ENCODE peak calls at places on chromosomes 2 and 18, in five cellular contexts. U is GM06990; B is keratinocyte; Z is CD8-positive, alpha-beta T cell; C is choroid plexus epithelial cell. S is an unnamed sample.
A peak's percentile ranks its signal among the peaks of the same experiment; 100 is the strongest.

GRCh38 chr2:117720765-117721164 is 93.7 kb upstream of the DDX18 start:
- DNase-seq in C (no peak), Z (no peak), B (no peak), U (no peak), S (no peak)

GRCh38 chr18:36075862-36076587 is 8.7 kb upstream of the RPRD1A start:
- DNase-seq in U (no peak), Z (no peak), C (peak; percentile 90), B (no peak), S (peak; percentile 45)

GRCh38 chr18:56953444-56953843 is 193.4 kb upstream of the BOD1L2 start:
- DNase-seq in U (no peak), Z (no peak), C (no peak), B (no peak), S (no peak)

GRCh38 chr2:170276926-170277571 is 99.1 kb downstream of the MYO3B start:
- DNase-seq in Z (no peak), U (no peak), B (no peak), C (no peak), S (no peak)

GRCh38 chr18:40357536-40357935 is 1597.5 kb upstream of the PIK3C3 start:
- DNase-seq in C (peak; percentile 23), Z (no peak), B (no peak), U (no peak), S (no peak)

GRCh38 chr2:95046371-95047112 is 21.0 kb downstream of the MAL start:
- DNase-seq in B (no peak), Z (no peak), U (no peak), C (no peak), S (no peak)

GRCh38 chr2:180472133-180472532 is 465.0 kb upstream of the CWC22 start:
- DNase-seq in Z (no peak), U (no peak), B (no peak), C (peak; percentile 22), S (peak; percentile 77)

GRCh38 chr2:120344991-120345975 is 653 bp upstream of the INHBB start:
- DNase-seq in B (no peak), Z (no peak), C (no peak), U (peak; percentile 35), S (no peak)

GRCh38 chr18:63817441-63818051 is 42.3 kb downstream of the SERPINB7 start:
- DNase-seq in Z (no peak), U (no peak), B (no peak), C (peak; percentile 56), S (peak; percentile 97)

GRCh38 chr2:231373184-231373583 is 22.3 kb upstream of the B3GNT7 start:
- DNase-seq in B (no peak), Z (no peak), C (no peak), U (no peak), S (no peak)

DNA sequence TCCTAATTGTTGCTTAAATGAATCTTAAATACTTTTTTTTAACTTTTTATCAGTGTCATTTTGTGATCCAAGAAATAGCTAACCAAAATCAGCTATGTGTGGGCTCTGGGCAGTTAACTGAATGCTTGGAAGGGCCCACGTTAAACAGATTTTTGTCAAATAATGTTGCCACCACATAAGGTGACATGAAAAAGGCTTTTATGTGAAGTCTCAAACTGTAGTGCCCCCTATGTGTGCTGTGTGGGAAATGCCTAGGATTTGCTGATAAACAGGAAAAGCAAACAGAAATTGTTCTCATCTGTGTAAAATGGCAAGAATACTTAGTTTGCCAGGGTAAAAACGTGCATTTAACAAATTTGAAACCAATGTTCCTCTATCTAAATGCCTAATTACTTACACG is 242.2 kb downstream of the ZNF516 start:
- DNase-seq in C (peak; percentile 16), Z (no peak), B (no peak), U (no peak), S (peak; percentile 29)
- TF ChIP-seq CTCF in C (peak; percentile 49), Z (no peak), B (peak; percentile 45), U (peak; percentile 42), S (peak; percentile 51)

DNA sequence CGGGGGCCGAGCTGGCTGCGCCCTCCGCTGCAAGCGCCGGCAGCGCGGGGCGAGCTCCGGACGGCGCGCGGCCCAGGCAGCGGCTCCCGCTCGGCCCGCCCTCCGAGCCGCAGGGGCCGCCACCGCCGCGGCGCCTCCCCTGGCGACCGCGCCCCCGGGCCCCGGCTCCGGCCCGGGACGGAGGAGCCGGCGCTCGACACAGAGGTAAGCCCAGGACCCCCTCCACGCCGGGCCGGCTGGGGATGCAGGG is 151 bp downstream of the SPATS2L start:
- DNase-seq in Z (no peak), U (no peak), C (no peak), B (no peak), S (no peak)
- H3K4me3 ChIP-seq in Z (peak overlapping the region; percentile 53), U (peak overlapping the region; percentile 80), C (peak overlapping the region; percentile 76), B (peak overlapping the region; percentile 74), S (peak overlapping the region; percentile 79)

DNA sequence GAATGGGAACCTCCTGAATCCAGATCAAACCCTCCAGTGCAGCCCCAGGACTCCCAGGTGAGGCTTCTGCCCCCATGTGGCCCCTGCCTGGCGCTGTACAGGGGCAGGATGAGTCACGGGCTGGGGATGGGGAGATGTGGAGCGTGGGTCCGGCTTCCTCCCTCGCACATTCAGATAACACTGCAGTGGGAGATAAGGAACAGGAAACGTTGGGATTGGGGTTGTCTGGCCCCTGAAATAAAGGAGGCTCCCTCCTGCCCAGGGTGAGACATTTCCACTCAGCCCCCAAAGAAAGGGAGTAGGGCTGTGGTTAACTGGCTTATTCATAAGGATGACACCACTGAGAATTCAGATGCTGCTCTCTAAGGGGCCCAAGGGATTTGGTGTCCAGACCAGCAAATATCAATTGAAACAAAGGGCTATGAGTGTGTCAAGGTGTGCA is 30.7 kb downstream of the IGFBP5 start:
- DNase-seq in C (peak; percentile 41), Z (no peak), B (no peak), U (no peak), S (no peak)
- TF ChIP-seq CTCF in C (peak; percentile 38), Z (no peak), B (peak; percentile 25), U (peak; percentile 22), S (peak; percentile 7)

GRCh38 chr18:78292602-78293001 is 687.0 kb upstream of the SALL3 start:
- DNase-seq in U (no peak), C (no peak), B (no peak), Z (no peak), S (no peak)

GRCh38 chr18:78296152-78296551 is 683.5 kb upstream of the SALL3 start:
- DNase-seq in Z (no peak), B (no peak), C (no peak), U (no peak), S (no peak)

GRCh38 chr18:78293940-78294401 is 685.6 kb upstream of the SALL3 start:
- DNase-seq in U (no peak), Z (no peak), B (no peak), C (no peak), S (no peak)

GRCh38 chr18:78295271-78295670 is 684.3 kb upstream of the SALL3 start:
- DNase-seq in C (no peak), Z (no peak), B (no peak), U (no peak), S (no peak)

DNA sequence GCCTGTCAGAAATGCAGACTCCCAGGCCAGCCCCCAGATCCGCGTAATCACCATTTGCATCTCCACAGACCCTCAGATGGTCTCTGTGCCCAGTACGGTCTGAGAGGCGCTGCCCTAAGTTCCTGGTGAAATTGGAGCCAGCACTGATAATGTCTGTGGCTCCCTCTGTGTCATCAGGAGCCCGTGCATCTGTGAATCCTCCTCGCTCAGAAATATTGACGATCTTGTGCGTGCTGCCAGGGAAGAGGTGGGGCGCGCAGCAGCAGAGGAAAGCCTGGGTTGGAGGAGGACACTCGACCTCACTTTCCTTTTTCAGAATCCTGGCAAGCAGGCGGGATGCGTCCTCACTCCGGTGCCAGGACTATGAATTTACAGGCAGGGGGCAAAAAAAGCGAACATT is 686.1 kb upstream of the SALL3 start:
- DNase-seq in C (no peak), B (no peak), U (no peak), Z (no peak), S (no peak)
- H3K4me3 ChIP-seq in C (no peak overlapping the region), B (no peak overlapping the region), U (no peak overlapping the region), Z (no peak overlapping the region), S (no peak overlapping the region)

GRCh38 chr18:5518179-5518770 is 25.5 kb downstream of the EPB41L3 start:
- DNase-seq in U (no peak), B (no peak), C (peak; percentile 88), Z (no peak), S (no peak)

GRCh38 chr18:5518899-5519371 is 24.9 kb downstream of the EPB41L3 start:
- DNase-seq in U (no peak), B (no peak), Z (no peak), C (peak; percentile 96), S (peak; percentile 80)

GRCh38 chr18:5521000-5521399 is 22.8 kb downstream of the EPB41L3 start:
- DNase-seq in B (no peak), C (no peak), U (no peak), Z (no peak), S (no peak)

GRCh38 chr18:5519448-5520362 is 24.1 kb downstream of the EPB41L3 start:
- DNase-seq in U (no peak), Z (no peak), B (no peak), C (peak; percentile 55), S (peak; percentile 73)

GRCh38 chr18:5520464-5520863 is 23.3 kb downstream of the EPB41L3 start:
- DNase-seq in B (no peak), Z (no peak), C (no peak), U (no peak), S (no peak)
- TF ChIP-seq CTCF in B (no peak), Z (no peak), C (no peak), U (no peak), S (no peak)

GRCh38 chr2:219631406-219631891 is 4.0 kb downstream of the SLC4A3 start:
- DNase-seq in B (no peak), Z (no peak), C (no peak), U (no peak), S (no peak)

GRCh38 chr2:219634171-219634940 is 6.9 kb downstream of the SLC4A3 start:
- DNase-seq in Z (no peak), C (no peak), U (no peak), B (no peak), S (no peak)

GRCh38 chr2:219633276-219634065 is 6.0 kb downstream of the SLC4A3 start:
- DNase-seq in B (no peak), C (no peak), U (no peak), Z (no peak), S (no peak)

GRCh38 chr2:219631925-219632757 is 4.7 kb downstream of the SLC4A3 start:
- DNase-seq in Z (no peak), U (no peak), C (no peak), B (no peak), S (no peak)

DNA sequence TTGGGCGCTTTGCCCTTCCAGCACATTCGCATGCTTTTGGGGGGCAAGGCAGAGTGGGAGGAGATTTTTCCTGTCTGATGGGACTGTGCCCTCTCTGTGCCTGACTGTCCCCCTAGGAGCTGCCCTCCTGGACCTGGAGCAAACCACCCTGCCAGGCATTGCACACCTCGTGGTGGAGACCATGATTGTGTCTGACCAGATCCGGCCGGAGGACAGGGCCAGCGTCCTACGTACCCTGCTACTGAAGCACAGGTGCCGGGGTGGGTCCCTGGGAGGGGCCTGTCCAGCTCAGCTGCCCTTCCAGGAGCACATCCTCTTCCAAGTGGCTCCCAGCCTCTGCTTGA is 5.3 kb downstream of the SLC4A3 start:
- DNase-seq in B (no peak), Z (no peak), C (no peak), U (no peak), S (no peak)
- H3K4me3 ChIP-seq in B (no peak overlapping the region), Z (no peak overlapping the region), C (no peak overlapping the region), U (no peak overlapping the region), S (no peak overlapping the region)

DNA sequence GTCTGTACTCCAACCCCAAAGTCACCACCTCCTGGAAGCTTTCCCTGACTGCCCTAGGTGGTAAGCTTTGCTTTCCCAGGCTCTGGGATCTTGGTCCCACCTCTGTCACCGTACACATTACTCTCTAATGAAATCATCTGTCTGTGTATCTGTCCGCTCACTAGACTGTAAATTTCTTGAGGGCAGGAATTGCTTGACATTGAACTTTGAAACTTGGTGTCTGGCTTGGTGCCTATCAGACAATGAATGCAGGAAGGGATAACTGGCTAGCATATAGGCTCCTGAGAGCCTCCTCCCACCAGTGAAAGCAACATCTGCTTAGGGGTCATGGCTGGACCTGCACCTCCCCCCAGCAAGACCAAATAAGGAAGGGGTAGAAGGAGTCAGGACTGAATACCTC is 155.7 kb downstream of the TNS1 start:
- DNase-seq in Z (no peak), B (no peak), U (no peak), C (no peak), S (no peak)
- TF ChIP-seq CTCF in Z (no peak), B (no peak), U (no peak), C (no peak), S (no peak)

S was measured in fibroblast of the aortic adventitia.